ENCODE peak calls at places on chromosome 3, in eight cellular contexts. One of them, this sample, is unnamed.

GRCh38 chr3:170585937-170586310 is at the start of gene SLC7A14:
- DNase-seq in HL-60: no peak
- DNase-seq in GM12878: no peak
- DNase-seq in HepG2: no peak
- DNase-seq in SK-N-SH: peak; percentile 89
- DNase-seq in GM23338: peak; percentile 75
- DNase-seq in HCT116: no peak
- DNase-seq in A549: no peak
- DNase-seq in this sample: no peak

GRCh38 chr3:14890470-14890869 is 56.9 kb upstream of the NR2C2 start:
- DNase-seq in GM23338: no peak
- DNase-seq in HL-60: no peak
- DNase-seq in GM12878: peak; percentile 20
- DNase-seq in A549: no peak
- DNase-seq in SK-N-SH: no peak
- DNase-seq in HCT116: no peak
- DNase-seq in HepG2: no peak
- DNase-seq in this sample: no peak

GRCh38 chr3:126550488-126551051 is 8.2 kb downstream of the C3orf22 start:
- DNase-seq in A549: no peak
- DNase-seq in HL-60: no peak
- DNase-seq in SK-N-SH: peak; percentile 54
- DNase-seq in HepG2: no peak
- DNase-seq in HCT116: no peak
- DNase-seq in GM23338: no peak
- DNase-seq in GM12878: no peak
- DNase-seq in this sample: no peak

GRCh38 chr3:175433026-175433668 is 574.0 kb downstream of the NAALADL2 start:
- DNase-seq in SK-N-SH: no peak
- DNase-seq in GM23338: no peak
- DNase-seq in HepG2: no peak
- DNase-seq in GM12878: no peak
- DNase-seq in HCT116: no peak
- DNase-seq in A549: no peak
- DNase-seq in HL-60: no peak
- DNase-seq in this sample: peak; percentile 4

GRCh38 chr3:4856986-4857385 is 122.3 kb upstream of the BHLHE40 start:
- DNase-seq in GM23338: no peak
- DNase-seq in HCT116: no peak
- DNase-seq in GM12878: no peak
- DNase-seq in HL-60: no peak
- DNase-seq in SK-N-SH: no peak
- DNase-seq in A549: no peak
- DNase-seq in HepG2: no peak
- DNase-seq in this sample: no peak

GRCh38 chr3:117606860-117607259 is 897.3 kb downstream of the TUSC7 start:
- DNase-seq in GM12878: no peak
- DNase-seq in SK-N-SH: no peak
- DNase-seq in HL-60: no peak
- DNase-seq in A549: no peak
- DNase-seq in HCT116: no peak
- DNase-seq in GM23338: no peak
- DNase-seq in HepG2: no peak
- DNase-seq in this sample: no peak

GRCh38 chr3:65706786-65707568 is 331.7 kb downstream of the MAGI1 start:
- DNase-seq in HL-60: no peak
- DNase-seq in GM23338: no peak
- DNase-seq in HepG2: no peak
- DNase-seq in A549: no peak
- DNase-seq in SK-N-SH: no peak
- DNase-seq in GM12878: no peak
- DNase-seq in HCT116: no peak
- DNase-seq in this sample: no peak

GRCh38 chr3:139105154-139105702 is 60.5 kb upstream of the PRR23C start:
- DNase-seq in SK-N-SH: no peak
- DNase-seq in HepG2: no peak
- DNase-seq in HCT116: no peak
- DNase-seq in A549: no peak
- DNase-seq in GM12878: no peak
- DNase-seq in HL-60: no peak
- DNase-seq in GM23338: no peak
- DNase-seq in this sample: no peak

GRCh38 chr3:157130138-157130880 is 29.6 kb downstream of the CCNL1 start:
- DNase-seq in SK-N-SH: peak; percentile 77
- DNase-seq in HL-60: peak; percentile 16
- DNase-seq in HepG2: peak; percentile 90
- DNase-seq in A549: peak; percentile 85
- DNase-seq in GM23338: peak; percentile 91
- DNase-seq in GM12878: no peak
- DNase-seq in HCT116: peak; percentile 80
- DNase-seq in this sample: no peak

GRCh38 chr3:81674690-81675089 is 86.8 kb downstream of the GBE1 start:
- DNase-seq in GM12878: no peak
- DNase-seq in HepG2: no peak
- DNase-seq in A549: no peak
- DNase-seq in HL-60: no peak
- DNase-seq in GM23338: no peak
- DNase-seq in HCT116: no peak
- DNase-seq in SK-N-SH: no peak
- DNase-seq in this sample: no peak

GRCh38 chr3:139286241-139286640 is 57.6 kb upstream of the MRPS22 start:
- DNase-seq in SK-N-SH: no peak
- DNase-seq in GM23338: no peak
- DNase-seq in A549: no peak
- DNase-seq in HL-60: no peak
- DNase-seq in HCT116: no peak
- DNase-seq in GM12878: no peak
- DNase-seq in HepG2: no peak
- DNase-seq in this sample: no peak

GRCh38 chr3:27392950-27393679 is 23.9 kb upstream of the NEK10 start:
- DNase-seq in HepG2: no peak
- DNase-seq in SK-N-SH: no peak
- DNase-seq in GM23338: no peak
- DNase-seq in HL-60: no peak
- DNase-seq in A549: no peak
- DNase-seq in GM12878: peak; percentile 15
- DNase-seq in HCT116: no peak
- DNase-seq in this sample: no peak

GRCh38 chr3:61236556-61236955 is 14.7 kb downstream of the FHIT start:
- DNase-seq in GM12878: peak; percentile 64
- DNase-seq in GM23338: no peak
- DNase-seq in SK-N-SH: no peak
- DNase-seq in HepG2: no peak
- DNase-seq in HCT116: no peak
- DNase-seq in HL-60: no peak
- DNase-seq in A549: no peak
- DNase-seq in this sample: no peak

GRCh38 chr3:105349988-105350387 is 16.7 kb upstream of the ALCAM start:
- DNase-seq in HCT116: no peak
- DNase-seq in A549: no peak
- DNase-seq in SK-N-SH: peak; percentile 39
- DNase-seq in HL-60: no peak
- DNase-seq in GM12878: no peak
- DNase-seq in HepG2: no peak
- DNase-seq in GM23338: no peak
- DNase-seq in this sample: no peak

GRCh38 chr3:70571696-70572095 is 259.3 kb upstream of the MDFIC2 start:
- DNase-seq in HepG2: no peak
- DNase-seq in HL-60: no peak
- DNase-seq in GM12878: no peak
- DNase-seq in A549: no peak
- DNase-seq in GM23338: no peak
- DNase-seq in SK-N-SH: no peak
- DNase-seq in HCT116: no peak
- DNase-seq in this sample: no peak

GRCh38 chr3:138455801-138456716 is 21.6 kb downstream of the ESYT3 start:
- DNase-seq in A549: no peak
- DNase-seq in SK-N-SH: no peak
- DNase-seq in GM23338: no peak
- DNase-seq in HCT116: no peak
- DNase-seq in GM12878: no peak
- DNase-seq in HepG2: no peak
- DNase-seq in HL-60: no peak
- DNase-seq in this sample: no peak

GRCh38 chr3:73625124-73625665 is 454 bp upstream of the PDZRN3 start:
- DNase-seq in HCT116: no peak
- DNase-seq in GM23338: peak; percentile 76
- DNase-seq in HepG2: no peak
- DNase-seq in GM12878: no peak
- DNase-seq in HL-60: no peak
- DNase-seq in A549: no peak
- DNase-seq in SK-N-SH: peak; percentile 54
- DNase-seq in this sample: no peak

GRCh38 chr3:124529826-124530571 is 200.3 kb upstream of the UMPS start:
- DNase-seq in GM23338: peak; percentile 63
- DNase-seq in A549: peak; percentile 25
- DNase-seq in HCT116: no peak
- DNase-seq in GM12878: no peak
- DNase-seq in HepG2: no peak
- DNase-seq in SK-N-SH: no peak
- DNase-seq in HL-60: no peak
- DNase-seq in this sample: no peak

GRCh38 chr3:29071077-29071634 is 209.7 kb upstream of the RBMS3 start:
- DNase-seq in GM23338: no peak
- DNase-seq in HepG2: no peak
- DNase-seq in SK-N-SH: no peak
- DNase-seq in HCT116: no peak
- DNase-seq in HL-60: no peak
- DNase-seq in GM12878: no peak
- DNase-seq in A549: no peak
- DNase-seq in this sample: no peak

GRCh38 chr3:134212898-134213665 is 37.6 kb downstream of the RYK start:
- DNase-seq in HCT116: peak; percentile 60
- DNase-seq in SK-N-SH: peak; percentile 58
- DNase-seq in GM23338: peak; percentile 88
- DNase-seq in A549: peak; percentile 71
- DNase-seq in GM12878: peak; percentile 51
- DNase-seq in HepG2: peak; percentile 66
- DNase-seq in HL-60: peak; percentile 83
- DNase-seq in this sample: peak; percentile 60

GRCh38 chr3:116179091-116179490 is 266.2 kb downstream of the LSAMP start:
- DNase-seq in HL-60: no peak
- DNase-seq in A549: no peak
- DNase-seq in GM23338: no peak
- DNase-seq in SK-N-SH: no peak
- DNase-seq in HCT116: no peak
- DNase-seq in HepG2: no peak
- DNase-seq in GM12878: no peak
- DNase-seq in this sample: no peak

GRCh38 chr3:40597441-40597840 is 72.7 kb downstream of the ZNF621 start:
- DNase-seq in SK-N-SH: no peak
- DNase-seq in A549: no peak
- DNase-seq in HCT116: no peak
- DNase-seq in HepG2: no peak
- DNase-seq in GM12878: no peak
- DNase-seq in HL-60: no peak
- DNase-seq in GM23338: no peak
- DNase-seq in this sample: no peak

GRCh38 chr3:120682095-120682681 is at the start of gene HGD:
- DNase-seq in GM23338: no peak
- DNase-seq in SK-N-SH: no peak
- DNase-seq in HepG2: peak; percentile 97
- DNase-seq in HCT116: no peak
- DNase-seq in HL-60: no peak
- DNase-seq in GM12878: no peak
- DNase-seq in A549: peak; percentile 79
- DNase-seq in this sample: no peak

GRCh38 chr3:45940004-45940780 is 3.1 kb upstream of the CXCR6 start:
- DNase-seq in HCT116: no peak
- DNase-seq in GM23338: peak; percentile 38
- DNase-seq in A549: no peak
- DNase-seq in HepG2: no peak
- DNase-seq in SK-N-SH: no peak
- DNase-seq in HL-60: no peak
- DNase-seq in GM12878: no peak
- DNase-seq in this sample: no peak
- TF ChIP-seq CTCF in HCT116: no peak
- TF ChIP-seq CTCF in GM23338: no peak
- TF ChIP-seq CTCF in A549: no peak
- TF ChIP-seq CTCF in HepG2: no peak
- TF ChIP-seq CTCF in SK-N-SH: no peak
- TF ChIP-seq CTCF in HL-60: no peak
- TF ChIP-seq CTCF in GM12878: no peak
- TF ChIP-seq CTCF in this sample: no peak

GRCh38 chr3:192957441-192957951 is 39.8 kb upstream of the MB21D2 start:
- DNase-seq in SK-N-SH: no peak
- DNase-seq in GM23338: no peak
- DNase-seq in HCT116: no peak
- DNase-seq in GM12878: no peak
- DNase-seq in A549: peak; percentile 33
- DNase-seq in HepG2: no peak
- DNase-seq in HL-60: peak; percentile 91
- DNase-seq in this sample: no peak
- TF ChIP-seq REST in SK-N-SH: no peak
- TF ChIP-seq REST in GM23338: no peak
- TF ChIP-seq REST in HCT116: no peak
- TF ChIP-seq REST in GM12878: no peak
- TF ChIP-seq REST in A549: no peak
- TF ChIP-seq REST in HepG2: no peak
- TF ChIP-seq REST in HL-60: peak; percentile 71
- TF ChIP-seq REST in this sample: no peak

GRCh38 chr3:79028916-79029315 is 738.9 kb downstream of the ROBO1 start:
- DNase-seq in HCT116: no peak
- DNase-seq in HL-60: no peak
- DNase-seq in HepG2: no peak
- DNase-seq in SK-N-SH: no peak
- DNase-seq in GM23338: no peak
- DNase-seq in A549: no peak
- DNase-seq in GM12878: no peak
- DNase-seq in this sample: no peak

GRCh38 chr3:79038057-79038456 is 729.7 kb downstream of the ROBO1 start:
- DNase-seq in HCT116: no peak
- DNase-seq in HL-60: no peak
- DNase-seq in GM23338: no peak
- DNase-seq in HepG2: no peak
- DNase-seq in SK-N-SH: no peak
- DNase-seq in A549: no peak
- DNase-seq in GM12878: no peak
- DNase-seq in this sample: no peak

GRCh38 chr3:79027593-79027992 is 740.2 kb downstream of the ROBO1 start:
- DNase-seq in HepG2: no peak
- DNase-seq in HL-60: no peak
- DNase-seq in A549: no peak
- DNase-seq in HCT116: no peak
- DNase-seq in GM12878: no peak
- DNase-seq in SK-N-SH: no peak
- DNase-seq in GM23338: no peak
- DNase-seq in this sample: no peak

GRCh38 chr3:79030157-79030556 is 737.6 kb downstream of the ROBO1 start:
- DNase-seq in HepG2: no peak
- DNase-seq in HCT116: no peak
- DNase-seq in GM12878: no peak
- DNase-seq in HL-60: no peak
- DNase-seq in GM23338: no peak
- DNase-seq in SK-N-SH: no peak
- DNase-seq in A549: no peak
- DNase-seq in this sample: no peak

GRCh38 chr3:79032686-79033318 is 735.0 kb downstream of the ROBO1 start:
- DNase-seq in GM12878: no peak
- DNase-seq in HepG2: peak; percentile 52
- DNase-seq in SK-N-SH: peak; percentile 51
- DNase-seq in HCT116: no peak
- DNase-seq in GM23338: peak; percentile 76
- DNase-seq in A549: peak; percentile 69
- DNase-seq in HL-60: peak; percentile 12
- DNase-seq in this sample: no peak
- TF ChIP-seq CTCF in GM12878: peak; percentile 35
- TF ChIP-seq CTCF in HepG2: peak; percentile 69
- TF ChIP-seq CTCF in SK-N-SH: peak; percentile 83
- TF ChIP-seq CTCF in HCT116: peak; percentile 5
- TF ChIP-seq CTCF in GM23338: peak; percentile 93
- TF ChIP-seq CTCF in A549: peak; percentile 65
- TF ChIP-seq CTCF in HL-60: no peak
- TF ChIP-seq CTCF in this sample: peak; percentile 59

GRCh38 chr3:50161320-50161719 is 6.2 kb downstream of the SEMA3F start:
- DNase-seq in HCT116: no peak
- DNase-seq in HepG2: no peak
- DNase-seq in SK-N-SH: no peak
- DNase-seq in GM12878: no peak
- DNase-seq in HL-60: no peak
- DNase-seq in GM23338: no peak
- DNase-seq in A549: no peak
- DNase-seq in this sample: no peak
- TF ChIP-seq REST in HCT116: no peak
- TF ChIP-seq REST in HepG2: no peak
- TF ChIP-seq REST in SK-N-SH: no peak
- TF ChIP-seq REST in GM12878: no peak
- TF ChIP-seq REST in HL-60: no peak
- TF ChIP-seq REST in GM23338: no peak
- TF ChIP-seq REST in A549: no peak
- TF ChIP-seq REST in this sample: no peak

This sample was measured in Panc1.